ENCODE peak calls at places on chromosomes 3 and 15, in six cellular contexts. P, Q, C, V, N and Z are unnamed samples.

GRCh38 chr3:126259411-126260391 is 79.3 kb upstream of the ALDH1L1 start:
- DNase-seq in P (peak), Q (peak), C (peak), V (no peak), N (peak), Z (peak)

GRCh38 chr3:40623567-40623966 is 98.8 kb downstream of the ZNF621 start:
- DNase-seq in P (peak), Q (no peak), C (peak), V (no peak), N (no peak), Z (peak)

GRCh38 chr15:63892794-63893441 is 59.2 kb upstream of the HERC1 start:
- DNase-seq in P (no peak), Q (no peak), C (no peak), V (no peak), N (no peak), Z (peak)

GRCh38 chr15:73156431-73157191 is 104.3 kb downstream of the NEO1 start:
- DNase-seq in P (no peak), Q (no peak), C (no peak), V (no peak), N (no peak), Z (no peak)

GRCh38 chr3:158728851-158729250 is 3.4 kb downstream of the RARRES1 start:
- DNase-seq in P (no peak), Q (no peak), C (no peak), V (no peak), N (no peak), Z (no peak)

GRCh38 chr3:126212629-126213375 is 32.4 kb upstream of the ALDH1L1 start:
- DNase-seq in P (peak), Q (peak), C (peak), V (no peak), N (peak), Z (no peak)

GRCh38 chr3:108489776-108490175 is 20.6 kb downstream of the MYH15 start:
- DNase-seq in P (peak), Q (peak), C (peak), V (no peak), N (no peak), Z (peak)

GRCh38 chr3:71208273-71209095 is 375.0 kb downstream of the FOXP1 start:
- DNase-seq in P (peak), Q (no peak), C (no peak), V (no peak), N (no peak), Z (no peak)

GRCh38 chr3:189908646-189909045 is 212.1 kb downstream of the P3H2 start:
- DNase-seq in P (peak), Q (no peak), C (peak), V (no peak), N (no peak), Z (no peak)

GRCh38 chr15:35833590-35833989 is 287.6 kb upstream of the DPH6 start:
- DNase-seq in P (no peak), Q (no peak), C (no peak), V (no peak), N (no peak), Z (no peak)

GRCh38 chr3:125414671-125415070 is 39.5 kb upstream of the ZNF148 start:
- DNase-seq in P (no peak), Q (no peak), C (no peak), V (no peak), N (no peak), Z (no peak)

GRCh38 chr3:193905993-193906396 is 230.0 kb upstream of the HES1 start:
- DNase-seq in P (no peak), Q (no peak), C (no peak), V (no peak), N (no peak), Z (no peak)

GRCh38 chr3:148883163-148883562 is 18.1 kb downstream of the CPA3 start:
- DNase-seq in P (no peak), Q (peak), C (no peak), V (no peak), N (no peak), Z (no peak)

GRCh38 chr3:11847607-11848006 is 922 bp upstream of the TAMM41 start:
- DNase-seq in P (peak), Q (peak), C (no peak), V (no peak), N (no peak), Z (no peak)

GRCh38 chr15:73002509-73002908 is 49.8 kb upstream of the NEO1 start:
- DNase-seq in P (no peak), Q (no peak), C (peak), V (peak), N (no peak), Z (no peak)

GRCh38 chr3:66472313-66473134 is 28.3 kb downstream of the LRIG1 start:
- DNase-seq in P (peak), Q (no peak), C (peak), V (no peak), N (no peak), Z (peak)

GRCh38 chr3:146124141-146124801 is 36.7 kb downstream of the PLOD2 start:
- DNase-seq in P (no peak), Q (no peak), C (no peak), V (no peak), N (no peak), Z (no peak)

GRCh38 chr15:83289160-83289559 is 4.7 kb upstream of the BNC1 start:
- DNase-seq in P (peak), Q (no peak), C (peak), V (peak), N (no peak), Z (no peak)

GRCh38 chr15:40493089-40493840 is 22.5 kb downstream of the CHST14 start:
- DNase-seq in P (peak), Q (no peak), C (no peak), V (no peak), N (no peak), Z (peak)

GRCh38 chr15:57015897-57016296 is 97.5 kb downstream of the TCF12 start:
- DNase-seq in P (peak), Q (no peak), C (no peak), V (no peak), N (no peak), Z (no peak)

GRCh38 chr15:84715442-84716035 is 400 bp downstream of the SEC11A start:
- DNase-seq in P (peak), Q (peak), C (peak), V (no peak), N (no peak), Z (peak)

GRCh38 chr3:126156468-126156867 is 23.9 kb downstream of the ALDH1L1 start:
- DNase-seq in P (no peak), Q (no peak), C (no peak), V (no peak), N (no peak), Z (peak)

GRCh38 chr3:185149591-185149990 is 3.3 kb downstream of the C3orf70 start:
- DNase-seq in P (no peak), Q (no peak), C (no peak), V (no peak), N (no peak), Z (no peak)

GRCh38 chr15:47331796-47332480 is 385.4 kb upstream of the SEMA6D start:
- DNase-seq in P (peak), Q (no peak), C (peak), V (no peak), N (no peak), Z (no peak)

GRCh38 chr15:68492855-68493254 is 60.9 kb upstream of the ITGA11 start:
- DNase-seq in P (peak), Q (no peak), C (peak), V (no peak), N (no peak), Z (no peak)

GRCh38 chr3:112770026-112770626 is 76.5 kb downstream of the CD200R1L start:
- DNase-seq in P (peak), Q (no peak), C (peak), V (no peak), N (no peak), Z (peak)

GRCh38 chr15:80309769-80310384 is 57.9 kb upstream of the CTXND1 start:
- DNase-seq in P (peak), Q (peak), C (peak), V (peak), N (no peak), Z (no peak)

GRCh38 chr15:67117356-67117755 is 52.0 kb downstream of the SMAD3 start:
- DNase-seq in P (no peak), Q (no peak), C (peak), V (no peak), N (no peak), Z (no peak)

GRCh38 chr15:74523982-74524381 is 17.0 kb upstream of the ARID3B start:
- DNase-seq in P (peak), Q (no peak), C (no peak), V (no peak), N (no peak), Z (no peak)

GRCh38 chr3:30231277-30232141 is 374.9 kb upstream of the TGFBR2 start:
- DNase-seq in P (no peak), Q (no peak), C (peak), V (peak), N (no peak), Z (no peak)

GRCh38 chr3:122416966-122417365 is 1.1 kb upstream of the WDR5B start:
- DNase-seq in P (peak), Q (no peak), C (peak), V (no peak), N (no peak), Z (no peak)

GRCh38 chr3:122415104-122415744 is 638 bp downstream of the WDR5B start:
- DNase-seq in P (peak), Q (peak), C (peak), V (no peak), N (no peak), Z (peak)

GRCh38 chr3:122414391-122414790 is 1.5 kb downstream of the WDR5B start:
- DNase-seq in P (no peak), Q (no peak), C (no peak), V (no peak), N (no peak), Z (no peak)

GRCh38 chr3:122421101-122421500 is 5.2 kb upstream of the WDR5B start:
- DNase-seq in P (peak), Q (no peak), C (no peak), V (no peak), N (no peak), Z (no peak)

GRCh38 chr3:122415762-122416654 is at the start of gene WDR5B:
- DNase-seq in P (peak), Q (peak), C (peak), V (peak), N (peak), Z (peak)
- TF ChIP-seq CTCF in P (no peak), Q (no peak), C (no peak), V (no peak), N (peak), Z (no peak)

DNA sequence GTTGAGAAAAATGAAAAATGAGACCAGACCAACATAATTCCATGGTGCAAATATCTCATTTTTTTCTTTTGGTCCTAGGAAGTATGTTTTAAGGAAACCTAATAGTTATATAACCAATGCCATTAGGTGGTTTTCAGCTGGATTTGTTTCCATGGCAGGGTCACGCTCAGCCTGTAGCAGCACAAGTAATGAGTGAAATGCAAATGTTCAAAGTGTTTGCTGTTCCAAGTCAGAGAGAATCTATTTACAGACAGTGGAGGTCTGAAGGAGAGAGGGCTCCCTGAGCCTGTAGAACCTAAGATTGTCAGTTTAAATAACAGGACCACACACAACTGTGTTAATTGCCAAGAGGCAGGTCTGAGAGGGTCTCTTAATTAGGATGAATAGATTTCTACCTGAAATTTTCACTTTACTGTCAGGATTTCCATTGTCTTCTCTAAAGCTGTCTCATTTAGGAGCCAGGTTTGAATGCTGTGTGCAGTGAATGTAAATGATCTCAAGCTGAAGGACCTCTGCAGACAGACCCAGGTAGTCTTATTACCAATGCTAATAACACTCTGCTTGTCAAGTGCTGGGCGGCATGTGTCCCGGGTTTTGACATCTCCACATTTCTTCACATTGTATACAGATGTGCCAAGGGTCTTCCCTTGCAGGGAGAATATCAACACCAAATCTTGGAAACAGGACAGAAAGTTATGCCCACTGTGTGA is 317.3 kb upstream of the NECTIN3 start:
- DNase-seq in P (no peak), Q (no peak), C (no peak), V (no peak), N (no peak), Z (no peak)
- H3K4me3 ChIP-seq in P (no peak), Q (no peak), C (no peak), V (no peak), N (no peak), Z (no peak)

DNA sequence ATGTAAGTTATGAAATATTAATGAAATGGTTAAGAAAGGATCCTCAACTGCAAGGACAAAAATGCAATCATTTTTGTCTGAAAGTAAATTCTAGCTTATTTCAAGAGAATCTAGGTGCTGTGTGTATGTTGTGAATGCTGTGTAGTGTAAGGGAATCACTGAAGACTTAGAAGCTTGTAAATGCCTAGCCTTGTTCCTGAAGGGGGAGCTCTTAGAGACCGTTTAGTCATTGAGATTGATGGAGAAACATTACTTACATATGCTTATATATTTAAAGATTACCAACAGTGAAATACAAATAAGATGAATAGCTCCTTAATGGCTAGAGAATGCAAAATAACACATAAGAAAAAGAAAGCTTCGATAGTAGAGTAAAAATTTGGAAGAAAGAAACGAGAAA is 67.9 kb downstream of the CNTN4 start:
- DNase-seq in P (peak), Q (no peak), C (no peak), V (no peak), N (no peak), Z (peak)
- TF ChIP-seq CTCF in P (no peak), Q (peak), C (no peak), V (no peak), N (peak), Z (peak)

DNA sequence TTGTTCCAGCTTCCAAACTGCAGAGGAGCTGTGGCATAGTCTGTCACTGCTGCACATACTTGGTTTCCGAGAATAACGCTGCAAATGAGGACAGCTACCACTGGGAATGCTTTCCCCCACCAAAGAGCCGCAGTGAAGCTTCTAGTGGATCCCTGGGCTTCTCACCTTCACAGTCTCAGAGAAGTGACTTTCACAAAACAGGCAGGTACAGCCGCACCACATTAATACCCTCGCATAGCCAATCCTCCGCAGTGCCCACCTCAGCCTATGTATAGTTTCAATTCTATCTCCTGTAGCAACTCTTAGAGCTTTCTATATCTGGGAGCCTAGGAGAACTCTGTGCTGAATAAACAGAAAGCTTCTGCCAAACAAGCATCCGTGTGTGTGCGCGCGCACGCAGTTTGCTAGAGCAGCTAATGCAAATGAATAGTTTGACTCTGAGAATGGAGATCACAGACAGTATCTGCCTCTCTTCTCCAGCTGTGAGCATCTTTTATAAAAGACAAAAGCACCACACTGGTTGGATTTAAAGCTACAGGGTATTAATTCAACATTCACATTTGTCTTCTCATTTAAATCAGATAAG is 81.9 kb upstream of the PLXND1 start:
- DNase-seq in P (peak), Q (peak), C (peak), V (no peak), N (peak), Z (no peak)
- H3K4me3 ChIP-seq in P (peak), Q (peak), C (peak), V (peak), N (peak), Z (no peak)

DNA sequence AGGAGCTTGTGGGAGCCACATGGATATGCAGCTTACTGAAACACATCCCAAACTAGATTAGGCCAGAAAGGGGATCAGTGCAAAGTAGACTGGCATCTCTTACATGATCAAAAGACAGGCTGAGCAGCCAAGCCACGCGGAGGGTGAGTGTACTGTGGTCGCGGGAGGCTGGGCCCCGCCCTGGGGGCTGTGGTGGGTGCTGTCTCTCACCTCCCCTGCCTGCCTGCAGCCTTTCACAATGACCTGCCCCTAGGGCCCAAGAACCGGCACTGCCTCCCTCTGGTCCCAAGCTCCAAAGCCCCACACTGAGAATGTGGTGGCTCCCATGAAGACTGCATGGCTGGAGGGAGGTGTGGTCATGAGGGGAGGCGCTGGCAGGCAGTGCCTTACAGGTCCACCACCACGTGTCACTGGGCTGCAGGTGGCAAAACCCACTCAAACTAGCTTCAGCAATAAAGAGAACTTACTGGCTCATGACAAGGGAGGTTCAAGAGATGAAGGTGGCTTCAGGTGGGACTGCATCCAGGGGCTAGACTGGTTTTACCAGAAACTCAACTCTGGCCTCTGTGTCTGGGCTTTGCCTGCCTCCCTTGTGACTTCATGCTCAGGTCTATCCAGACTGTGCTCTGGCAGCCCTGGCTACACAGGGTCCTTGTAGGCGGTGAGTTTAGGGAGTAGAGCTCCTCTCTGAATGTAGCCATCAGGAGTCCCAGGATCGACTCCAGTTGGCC is 27.4 kb upstream of the PLXND1 start:
- DNase-seq in P (peak), Q (peak), C (no peak), V (no peak), N (no peak), Z (no peak)
- TF ChIP-seq CTCF in P (no peak), Q (peak), C (no peak), V (no peak), N (no peak), Z (no peak)